ENCODE peak calls at places on chromosome 4, in seven cellular contexts. V is cardiac fibroblast; T is AG20443; F is activated CD4-positive, alpha-beta T cell treated with anti-CD3 and anti-CD28 coated beads, Interleukin-2, amount 50 U/mL, for 1 hour; M is GM20000; N is GM06990; L is right lobe of liver. R is an unnamed sample.

GRCh38 chr4:105274504-105274903 is 127.8 kb downstream of the TET2 start:
- DNase-seq in V (no peak), T (no peak), F (no peak), M (no peak), N (no peak), L (no peak), R (no peak)

GRCh38 chr4:61443813-61444510 is 243.8 kb downstream of the ADGRL3 start:
- DNase-seq in V (peak; percentile 58), T (no peak), F (no peak), M (no peak), N (no peak), L (no peak), R (no peak)

GRCh38 chr4:86441175-86441960 is 81.5 kb upstream of the MAPK10 start:
- DNase-seq in V (no peak), T (no peak), F (no peak), M (peak; percentile 7), N (peak; percentile 41), L (no peak), R (no peak)

GRCh38 chr4:138494931-138495330 is 252.8 kb upstream of the SLC7A11 start:
- DNase-seq in V (peak; percentile 49), T (peak; percentile 75), F (no peak), M (no peak), N (no peak), L (no peak), R (no peak)

GRCh38 chr4:156516698-156517097 is 454.9 kb downstream of the PDGFC start:
- DNase-seq in V (no peak), T (no peak), F (no peak), M (no peak), N (no peak), L (no peak), R (no peak)

GRCh38 chr4:60724623-60725022 is 475.5 kb upstream of the ADGRL3 start:
- DNase-seq in V (peak; percentile 87), T (peak; percentile 80), F (no peak), M (no peak), N (no peak), L (no peak), R (no peak)

GRCh38 chr4:118279328-118279727 is 73.5 kb downstream of the PRSS12 start:
- DNase-seq in V (peak; percentile 5), T (no peak), F (no peak), M (no peak), N (no peak), L (no peak), R (no peak)

GRCh38 chr4:32624943-32625603 is 1904.9 kb downstream of the PCDH7 start:
- DNase-seq in V (peak; percentile 60), T (no peak), F (no peak), M (no peak), N (no peak), L (no peak), R (no peak)

GRCh38 chr4:102217775-102218174 is 127.5 kb downstream of the SLC39A8 start:
- DNase-seq in V (no peak), T (no peak), F (no peak), M (no peak), N (no peak), L (no peak), R (no peak)

GRCh38 chr4:78121338-78121904 is 64.3 kb downstream of the FRAS1 start:
- DNase-seq in V (no peak), T (no peak), F (no peak), M (no peak), N (no peak), L (no peak), R (no peak)

GRCh38 chr4:6236816-6237390 is 32.7 kb upstream of the WFS1 start:
- DNase-seq in V (no peak), T (no peak), F (no peak), M (no peak), N (no peak), L (peak; percentile 33), R (no peak)

GRCh38 chr4:24330198-24330972 is 254.0 kb downstream of the DHX15 start:
- DNase-seq in V (peak; percentile 26), T (no peak), F (no peak), M (no peak), N (no peak), L (no peak), R (no peak)

GRCh38 chr4:45944000-45944399 is 179.9 kb downstream of the GABRG1 start:
- DNase-seq in V (no peak), T (no peak), F (no peak), M (no peak), N (no peak), L (no peak), R (no peak)

GRCh38 chr4:102627831-102628523 is 126.8 kb downstream of the NFKB1 start:
- DNase-seq in V (peak; percentile 17), T (peak; percentile 65), F (no peak), M (peak; percentile 11), N (no peak), L (no peak), R (no peak)

GRCh38 chr4:109614466-109614865 is 54.4 kb downstream of the MCUB start:
- DNase-seq in V (no peak), T (no peak), F (no peak), M (no peak), N (no peak), L (no peak), R (no peak)

GRCh38 chr4:118869808-118870342 is 18.8 kb upstream of the SYNPO2 start:
- DNase-seq in V (peak; percentile 19), T (peak; percentile 61), F (no peak), M (no peak), N (no peak), L (no peak), R (no peak)

GRCh38 chr4:123444298-123444731 is 47.7 kb downstream of the SPRY1 start:
- DNase-seq in V (peak; percentile 90), T (peak; percentile 18), F (peak; percentile 6), M (peak; percentile 42), N (peak; percentile 54), L (no peak), R (no peak)

GRCh38 chr4:177442623-177443155 is 452 bp upstream of the AGA start:
- DNase-seq in V (peak; percentile 19), T (no peak), F (no peak), M (peak; percentile 15), N (peak; percentile 23), L (no peak), R (no peak)

R was measured in stomach.